ENCODE peak calls at places on chromosomes 16 and 17, in eight cellular contexts. One of them, this sample, is unnamed.

GRCh38 chr16:25063865-25064264 is 47.7 kb upstream of the LCMT1 start:
- DNase-seq in right lobe of liver: no peak
- DNase-seq in activated CD4-positive, CD25-positive, alpha-beta regulatory T cell treated with anti-CD3 and anti-CD28 coated beads, Interleukin-2, amount 50 U/mL, for 16 hours: no peak
- DNase-seq in activated effector memory CD4-positive, alpha-beta T cell treated with anti-CD3 and anti-CD28 coated beads, Interleukin-2, amount 50 U/mL, for 16 hours: no peak
- DNase-seq in Ammon's horn: no peak
- DNase-seq in stimulated activated CD8-positive, alpha-beta memory T cell treated with anti-CD3 and anti-CD28 coated beads, Interleukin-2, amount 100 ng/mL, for 48 hours: no peak
- DNase-seq in EL: peak
- DNase-seq in putamen: no peak
- DNase-seq in this sample: no peak

GRCh38 chr16:46857261-46857962 is 26.4 kb upstream of the C16orf87 start:
- DNase-seq in activated effector memory CD4-positive, alpha-beta T cell treated with anti-CD3 and anti-CD28 coated beads, Interleukin-2, amount 50 U/mL, for 16 hours: no peak
- DNase-seq in activated CD4-positive, CD25-positive, alpha-beta regulatory T cell treated with anti-CD3 and anti-CD28 coated beads, Interleukin-2, amount 50 U/mL, for 16 hours: no peak
- DNase-seq in EL: peak
- DNase-seq in putamen: peak
- DNase-seq in right lobe of liver: no peak
- DNase-seq in stimulated activated CD8-positive, alpha-beta memory T cell treated with anti-CD3 and anti-CD28 coated beads, Interleukin-2, amount 100 ng/mL, for 48 hours: no peak
- DNase-seq in Ammon's horn: peak
- DNase-seq in this sample: no peak

GRCh38 chr17:82716383-82717181 is at the start of gene FN3KRP:
- DNase-seq in Ammon's horn: peak
- DNase-seq in right lobe of liver: peak
- DNase-seq in putamen: peak
- DNase-seq in EL: peak
- DNase-seq in stimulated activated CD8-positive, alpha-beta memory T cell treated with anti-CD3 and anti-CD28 coated beads, Interleukin-2, amount 100 ng/mL, for 48 hours: peak
- DNase-seq in activated CD4-positive, CD25-positive, alpha-beta regulatory T cell treated with anti-CD3 and anti-CD28 coated beads, Interleukin-2, amount 50 U/mL, for 16 hours: peak
- DNase-seq in activated effector memory CD4-positive, alpha-beta T cell treated with anti-CD3 and anti-CD28 coated beads, Interleukin-2, amount 50 U/mL, for 16 hours: peak
- DNase-seq in this sample: peak

GRCh38 chr17:74158761-74159160 is 44.7 kb upstream of the RPL38 start:
- DNase-seq in Ammon's horn: no peak
- DNase-seq in EL: no peak
- DNase-seq in stimulated activated CD8-positive, alpha-beta memory T cell treated with anti-CD3 and anti-CD28 coated beads, Interleukin-2, amount 100 ng/mL, for 48 hours: no peak
- DNase-seq in activated effector memory CD4-positive, alpha-beta T cell treated with anti-CD3 and anti-CD28 coated beads, Interleukin-2, amount 50 U/mL, for 16 hours: no peak
- DNase-seq in right lobe of liver: no peak
- DNase-seq in putamen: no peak
- DNase-seq in activated CD4-positive, CD25-positive, alpha-beta regulatory T cell treated with anti-CD3 and anti-CD28 coated beads, Interleukin-2, amount 50 U/mL, for 16 hours: no peak
- DNase-seq in this sample: no peak

GRCh38 chr16:87317766-87318121 is 552 bp upstream of the C16orf95 start:
- DNase-seq in stimulated activated CD8-positive, alpha-beta memory T cell treated with anti-CD3 and anti-CD28 coated beads, Interleukin-2, amount 100 ng/mL, for 48 hours: peak
- DNase-seq in activated CD4-positive, CD25-positive, alpha-beta regulatory T cell treated with anti-CD3 and anti-CD28 coated beads, Interleukin-2, amount 50 U/mL, for 16 hours: no peak
- DNase-seq in right lobe of liver: peak
- DNase-seq in putamen: peak
- DNase-seq in activated effector memory CD4-positive, alpha-beta T cell treated with anti-CD3 and anti-CD28 coated beads, Interleukin-2, amount 50 U/mL, for 16 hours: peak
- DNase-seq in EL: peak
- DNase-seq in Ammon's horn: peak
- DNase-seq in this sample: no peak

GRCh38 chr17:78387982-78388941 is 9.8 kb downstream of the PGS1 start:
- DNase-seq in putamen: peak
- DNase-seq in EL: no peak
- DNase-seq in right lobe of liver: no peak
- DNase-seq in Ammon's horn: peak
- DNase-seq in activated effector memory CD4-positive, alpha-beta T cell treated with anti-CD3 and anti-CD28 coated beads, Interleukin-2, amount 50 U/mL, for 16 hours: no peak
- DNase-seq in activated CD4-positive, CD25-positive, alpha-beta regulatory T cell treated with anti-CD3 and anti-CD28 coated beads, Interleukin-2, amount 50 U/mL, for 16 hours: no peak
- DNase-seq in stimulated activated CD8-positive, alpha-beta memory T cell treated with anti-CD3 and anti-CD28 coated beads, Interleukin-2, amount 100 ng/mL, for 48 hours: no peak
- DNase-seq in this sample: no peak

GRCh38 chr16:87855852-87856715 is 13.2 kb downstream of the SLC7A5 start:
- DNase-seq in stimulated activated CD8-positive, alpha-beta memory T cell treated with anti-CD3 and anti-CD28 coated beads, Interleukin-2, amount 100 ng/mL, for 48 hours: no peak
- DNase-seq in activated CD4-positive, CD25-positive, alpha-beta regulatory T cell treated with anti-CD3 and anti-CD28 coated beads, Interleukin-2, amount 50 U/mL, for 16 hours: no peak
- DNase-seq in right lobe of liver: peak
- DNase-seq in putamen: no peak
- DNase-seq in Ammon's horn: peak
- DNase-seq in EL: peak
- DNase-seq in activated effector memory CD4-positive, alpha-beta T cell treated with anti-CD3 and anti-CD28 coated beads, Interleukin-2, amount 50 U/mL, for 16 hours: no peak
- DNase-seq in this sample: no peak

GRCh38 chr17:6070895-6071511 is 824 bp downstream of the WSCD1 start:
- DNase-seq in right lobe of liver: peak
- DNase-seq in EL: no peak
- DNase-seq in Ammon's horn: peak
- DNase-seq in activated effector memory CD4-positive, alpha-beta T cell treated with anti-CD3 and anti-CD28 coated beads, Interleukin-2, amount 50 U/mL, for 16 hours: no peak
- DNase-seq in putamen: no peak
- DNase-seq in activated CD4-positive, CD25-positive, alpha-beta regulatory T cell treated with anti-CD3 and anti-CD28 coated beads, Interleukin-2, amount 50 U/mL, for 16 hours: no peak
- DNase-seq in stimulated activated CD8-positive, alpha-beta memory T cell treated with anti-CD3 and anti-CD28 coated beads, Interleukin-2, amount 100 ng/mL, for 48 hours: no peak
- DNase-seq in this sample: no peak

GRCh38 chr16:65524997-65525396 is 403.1 kb upstream of the CDH11 start:
- DNase-seq in Ammon's horn: no peak
- DNase-seq in stimulated activated CD8-positive, alpha-beta memory T cell treated with anti-CD3 and anti-CD28 coated beads, Interleukin-2, amount 100 ng/mL, for 48 hours: no peak
- DNase-seq in EL: peak
- DNase-seq in activated CD4-positive, CD25-positive, alpha-beta regulatory T cell treated with anti-CD3 and anti-CD28 coated beads, Interleukin-2, amount 50 U/mL, for 16 hours: no peak
- DNase-seq in activated effector memory CD4-positive, alpha-beta T cell treated with anti-CD3 and anti-CD28 coated beads, Interleukin-2, amount 50 U/mL, for 16 hours: no peak
- DNase-seq in right lobe of liver: no peak
- DNase-seq in putamen: no peak
- DNase-seq in this sample: no peak

GRCh38 chr17:6638046-6638908 is 2.2 kb downstream of the KIAA0753 start:
- DNase-seq in putamen: no peak
- DNase-seq in activated effector memory CD4-positive, alpha-beta T cell treated with anti-CD3 and anti-CD28 coated beads, Interleukin-2, amount 50 U/mL, for 16 hours: no peak
- DNase-seq in activated CD4-positive, CD25-positive, alpha-beta regulatory T cell treated with anti-CD3 and anti-CD28 coated beads, Interleukin-2, amount 50 U/mL, for 16 hours: no peak
- DNase-seq in stimulated activated CD8-positive, alpha-beta memory T cell treated with anti-CD3 and anti-CD28 coated beads, Interleukin-2, amount 100 ng/mL, for 48 hours: no peak
- DNase-seq in right lobe of liver: no peak
- DNase-seq in Ammon's horn: no peak
- DNase-seq in EL: no peak
- DNase-seq in this sample: no peak

GRCh38 chr16:85750021-85750826 is 672 bp downstream of the C16orf74 start:
- DNase-seq in Ammon's horn: peak
- DNase-seq in putamen: no peak
- DNase-seq in activated effector memory CD4-positive, alpha-beta T cell treated with anti-CD3 and anti-CD28 coated beads, Interleukin-2, amount 50 U/mL, for 16 hours: no peak
- DNase-seq in right lobe of liver: peak
- DNase-seq in stimulated activated CD8-positive, alpha-beta memory T cell treated with anti-CD3 and anti-CD28 coated beads, Interleukin-2, amount 100 ng/mL, for 48 hours: no peak
- DNase-seq in activated CD4-positive, CD25-positive, alpha-beta regulatory T cell treated with anti-CD3 and anti-CD28 coated beads, Interleukin-2, amount 50 U/mL, for 16 hours: no peak
- DNase-seq in EL: peak
- DNase-seq in this sample: no peak

GRCh38 chr17:19409509-19409908 is 1.5 kb upstream of the RNF112 start:
- DNase-seq in Ammon's horn: peak
- DNase-seq in putamen: peak
- DNase-seq in stimulated activated CD8-positive, alpha-beta memory T cell treated with anti-CD3 and anti-CD28 coated beads, Interleukin-2, amount 100 ng/mL, for 48 hours: no peak
- DNase-seq in EL: peak
- DNase-seq in activated effector memory CD4-positive, alpha-beta T cell treated with anti-CD3 and anti-CD28 coated beads, Interleukin-2, amount 50 U/mL, for 16 hours: no peak
- DNase-seq in right lobe of liver: no peak
- DNase-seq in activated CD4-positive, CD25-positive, alpha-beta regulatory T cell treated with anti-CD3 and anti-CD28 coated beads, Interleukin-2, amount 50 U/mL, for 16 hours: no peak
- DNase-seq in this sample: no peak

GRCh38 chr17:7413346-7413985 is 5.8 kb downstream of the NLGN2 start:
- DNase-seq in Ammon's horn: no peak
- DNase-seq in right lobe of liver: no peak
- DNase-seq in EL: peak
- DNase-seq in activated effector memory CD4-positive, alpha-beta T cell treated with anti-CD3 and anti-CD28 coated beads, Interleukin-2, amount 50 U/mL, for 16 hours: no peak
- DNase-seq in activated CD4-positive, CD25-positive, alpha-beta regulatory T cell treated with anti-CD3 and anti-CD28 coated beads, Interleukin-2, amount 50 U/mL, for 16 hours: no peak
- DNase-seq in stimulated activated CD8-positive, alpha-beta memory T cell treated with anti-CD3 and anti-CD28 coated beads, Interleukin-2, amount 100 ng/mL, for 48 hours: no peak
- DNase-seq in putamen: no peak
- DNase-seq in this sample: no peak

GRCh38 chr16:51450913-51451312 is 299.8 kb upstream of the SALL1 start:
- DNase-seq in EL: no peak
- DNase-seq in stimulated activated CD8-positive, alpha-beta memory T cell treated with anti-CD3 and anti-CD28 coated beads, Interleukin-2, amount 100 ng/mL, for 48 hours: no peak
- DNase-seq in right lobe of liver: no peak
- DNase-seq in activated CD4-positive, CD25-positive, alpha-beta regulatory T cell treated with anti-CD3 and anti-CD28 coated beads, Interleukin-2, amount 50 U/mL, for 16 hours: no peak
- DNase-seq in Ammon's horn: no peak
- DNase-seq in activated effector memory CD4-positive, alpha-beta T cell treated with anti-CD3 and anti-CD28 coated beads, Interleukin-2, amount 50 U/mL, for 16 hours: no peak
- DNase-seq in putamen: no peak
- DNase-seq in this sample: no peak

GRCh38 chr17:68351395-68351794 is 60.1 kb downstream of the ARSG start:
- DNase-seq in activated CD4-positive, CD25-positive, alpha-beta regulatory T cell treated with anti-CD3 and anti-CD28 coated beads, Interleukin-2, amount 50 U/mL, for 16 hours: no peak
- DNase-seq in Ammon's horn: no peak
- DNase-seq in putamen: no peak
- DNase-seq in right lobe of liver: no peak
- DNase-seq in activated effector memory CD4-positive, alpha-beta T cell treated with anti-CD3 and anti-CD28 coated beads, Interleukin-2, amount 50 U/mL, for 16 hours: no peak
- DNase-seq in stimulated activated CD8-positive, alpha-beta memory T cell treated with anti-CD3 and anti-CD28 coated beads, Interleukin-2, amount 100 ng/mL, for 48 hours: no peak
- DNase-seq in EL: peak
- DNase-seq in this sample: no peak

GRCh38 chr17:38967290-38967738 is at the start of gene FBXO47:
- DNase-seq in activated effector memory CD4-positive, alpha-beta T cell treated with anti-CD3 and anti-CD28 coated beads, Interleukin-2, amount 50 U/mL, for 16 hours: peak
- DNase-seq in putamen: peak
- DNase-seq in stimulated activated CD8-positive, alpha-beta memory T cell treated with anti-CD3 and anti-CD28 coated beads, Interleukin-2, amount 100 ng/mL, for 48 hours: peak
- DNase-seq in EL: peak
- DNase-seq in right lobe of liver: peak
- DNase-seq in Ammon's horn: peak
- DNase-seq in activated CD4-positive, CD25-positive, alpha-beta regulatory T cell treated with anti-CD3 and anti-CD28 coated beads, Interleukin-2, amount 50 U/mL, for 16 hours: peak
- DNase-seq in this sample: peak

GRCh38 chr16:67294927-67295326 is 15.6 kb downstream of the PLEKHG4 start:
- DNase-seq in Ammon's horn: no peak
- DNase-seq in putamen: no peak
- DNase-seq in activated CD4-positive, CD25-positive, alpha-beta regulatory T cell treated with anti-CD3 and anti-CD28 coated beads, Interleukin-2, amount 50 U/mL, for 16 hours: no peak
- DNase-seq in activated effector memory CD4-positive, alpha-beta T cell treated with anti-CD3 and anti-CD28 coated beads, Interleukin-2, amount 50 U/mL, for 16 hours: no peak
- DNase-seq in right lobe of liver: no peak
- DNase-seq in stimulated activated CD8-positive, alpha-beta memory T cell treated with anti-CD3 and anti-CD28 coated beads, Interleukin-2, amount 100 ng/mL, for 48 hours: no peak
- DNase-seq in EL: no peak
- DNase-seq in this sample: no peak

GRCh38 chr16:69916445-69916844 is 34.7 kb upstream of the CLEC18A start:
- DNase-seq in EL: no peak
- DNase-seq in Ammon's horn: no peak
- DNase-seq in putamen: no peak
- DNase-seq in stimulated activated CD8-positive, alpha-beta memory T cell treated with anti-CD3 and anti-CD28 coated beads, Interleukin-2, amount 100 ng/mL, for 48 hours: no peak
- DNase-seq in right lobe of liver: no peak
- DNase-seq in activated CD4-positive, CD25-positive, alpha-beta regulatory T cell treated with anti-CD3 and anti-CD28 coated beads, Interleukin-2, amount 50 U/mL, for 16 hours: no peak
- DNase-seq in activated effector memory CD4-positive, alpha-beta T cell treated with anti-CD3 and anti-CD28 coated beads, Interleukin-2, amount 50 U/mL, for 16 hours: no peak
- DNase-seq in this sample: no peak

GRCh38 chr17:75047398-75048098 is 523 bp downstream of the KCTD2 start:
- DNase-seq in activated effector memory CD4-positive, alpha-beta T cell treated with anti-CD3 and anti-CD28 coated beads, Interleukin-2, amount 50 U/mL, for 16 hours: peak
- DNase-seq in activated CD4-positive, CD25-positive, alpha-beta regulatory T cell treated with anti-CD3 and anti-CD28 coated beads, Interleukin-2, amount 50 U/mL, for 16 hours: no peak
- DNase-seq in EL: no peak
- DNase-seq in stimulated activated CD8-positive, alpha-beta memory T cell treated with anti-CD3 and anti-CD28 coated beads, Interleukin-2, amount 100 ng/mL, for 48 hours: no peak
- DNase-seq in Ammon's horn: no peak
- DNase-seq in right lobe of liver: peak
- DNase-seq in putamen: no peak
- DNase-seq in this sample: no peak